ENCODE peak calls at places on chromosomes 7 and 10, in six cellular contexts. K is hepatocyte, N is neural crest cell, J is Calu3, B is pancreas, A is cardiac muscle cell. C is an unnamed sample.

GRCh38 chr10:89115876-89116627 is 91.1 kb downstream of the CH25H start:
- DNase-seq in J (no peak), B (no peak), A (no peak), K (no peak), N (no peak), C (no peak)

GRCh38 chr7:159136013-159136412 is 8.7 kb downstream of the VIPR2 start:
- DNase-seq in K (no peak), B (no peak), N (no peak), A (no peak), J (no peak), C (no peak)

GRCh38 chr10:43953672-43954071 is 305.0 kb upstream of the ZNF32 start:
- DNase-seq in B (no peak), N (no peak), A (no peak), K (no peak), J (no peak), C (no peak)

GRCh38 chr10:133385214-133385613 is 6.2 kb downstream of the PAOX start:
- DNase-seq in B (no peak), N (no peak), A (no peak), K (no peak), J (no peak), C (no peak)

GRCh38 chr10:114556236-114557122 is 101.6 kb downstream of the ABLIM1 start:
- DNase-seq in K (no peak), N (no peak), B (no peak), J (no peak), A (no peak), C (no peak)

GRCh38 chr7:72494807-72495206 is 82.7 kb upstream of the CALN1 start:
- DNase-seq in A (no peak), J (no peak), B (no peak), N (no peak), K (no peak), C (no peak)

GRCh38 chr7:741850-742249 is 14.8 kb upstream of the PRKAR1B start:
- DNase-seq in B (no peak), A (no peak), N (no peak), K (no peak), J (no peak), C (no peak)

GRCh38 chr10:95286707-95287106 is 4.1 kb downstream of the PDLIM1 start:
- DNase-seq in K (no peak), A (no peak), B (no peak), J (no peak), N (no peak), C (no peak)

GRCh38 chr10:14820010-14820774 is 17.6 kb downstream of the CDNF start:
- DNase-seq in K (peak), A (no peak), B (no peak), J (peak), N (no peak), C (no peak)

GRCh38 chr10:58952162-58952561 is 224.3 kb upstream of the PHYHIPL start:
- DNase-seq in J (no peak), B (no peak), N (no peak), A (no peak), K (peak), C (no peak)

GRCh38 chr7:112105584-112106540 is 100.3 kb downstream of the DOCK4 start:
- DNase-seq in J (no peak), B (no peak), A (no peak), N (no peak), K (no peak), C (no peak)

GRCh38 chr7:128835790-128836641 is 5.8 kb downstream of the FLNC start:
- DNase-seq in A (no peak), B (peak), N (no peak), J (no peak), K (no peak), C (no peak)

GRCh38 chr10:110206988-110207804 is at the start of gene MXI1:
- DNase-seq in K (peak), A (peak), N (peak), J (peak), B (peak), C (peak)

GRCh38 chr7:83842894-83843293 is 194.0 kb upstream of the SEMA3E start:
- DNase-seq in A (no peak), N (no peak), J (no peak), K (no peak), B (no peak), C (no peak)

GRCh38 chr10:100890141-100890695 is 22.5 kb upstream of the SLF2 start:
- DNase-seq in N (no peak), B (no peak), K (no peak), A (no peak), J (no peak), C (no peak)

GRCh38 chr10:100887761-100888296 is 24.9 kb upstream of the SLF2 start:
- DNase-seq in B (no peak), K (no peak), N (no peak), J (no peak), A (no peak), C (no peak)

GRCh38 chr10:100889546-100889945 is 23.2 kb upstream of the SLF2 start:
- DNase-seq in A (no peak), B (no peak), N (no peak), K (no peak), J (no peak), C (no peak)

GRCh38 chr10:100890696-100891271 is 22.0 kb upstream of the SLF2 start:
- DNase-seq in J (peak), K (peak), N (no peak), A (no peak), B (no peak), C (no peak)

DNA sequence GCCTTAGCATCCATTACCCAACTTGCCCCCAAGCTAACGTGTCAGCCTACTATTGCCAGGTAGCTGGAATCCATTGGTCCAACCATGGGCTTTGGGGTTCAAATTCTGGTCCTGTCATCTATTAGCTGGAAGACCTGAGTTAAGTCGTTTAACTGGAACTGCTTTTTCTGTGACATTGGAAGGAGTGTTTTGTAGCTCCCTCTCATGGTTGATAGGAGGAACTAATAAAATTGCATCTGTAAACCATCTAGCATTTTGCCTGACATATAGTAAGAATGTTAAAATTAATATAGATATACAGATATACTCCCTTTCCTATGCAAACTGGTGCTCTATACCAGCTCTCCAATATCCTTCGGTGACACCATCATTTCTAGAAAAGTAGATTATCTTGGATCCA is 23.8 kb upstream of the SLF2 start:
- DNase-seq in B (no peak), K (no peak), J (no peak), N (no peak), A (no peak), C (no peak)
- TF ChIP-seq CTCF in B (no peak), K (peak), J (no peak), N (peak), A (peak), C (no peak)

GRCh38 chr10:47260505-47261111 is 39.4 kb upstream of the GDF10 start:
- DNase-seq in J (no peak), K (no peak), N (no peak), A (peak), B (no peak), C (no peak)
- TF ChIP-seq CTCF in J (no peak), K (no peak), N (no peak), A (no peak), B (no peak), C (no peak)

GRCh38 chr10:22103701-22104100 is 100.2 kb upstream of the DNAJC1 start:
- DNase-seq in A (no peak), N (no peak), K (no peak), B (no peak), J (no peak), C (no peak)
- TF ChIP-seq CTCF in A (peak), N (peak), K (peak), B (no peak), J (no peak), C (no peak)

GRCh38 chr7:86280150-86280549 is 363.6 kb upstream of the GRM3 start:
- DNase-seq in N (no peak), A (no peak), B (no peak), J (no peak), K (no peak), C (no peak)

GRCh38 chr7:86282014-86282682 is 361.6 kb upstream of the GRM3 start:
- DNase-seq in A (no peak), K (peak), N (no peak), J (no peak), B (no peak), C (no peak)
- TF ChIP-seq CTCF in A (no peak), K (no peak), N (no peak), J (no peak), B (no peak), C (no peak)

GRCh38 chr7:47721670-47722069 is 139.8 kb upstream of the TNS3 start:
- DNase-seq in N (no peak), B (no peak), K (no peak), A (no peak), J (peak), C (no peak)
- TF ChIP-seq CTCF in N (no peak), B (no peak), K (no peak), A (no peak), J (peak), C (no peak)

DNA sequence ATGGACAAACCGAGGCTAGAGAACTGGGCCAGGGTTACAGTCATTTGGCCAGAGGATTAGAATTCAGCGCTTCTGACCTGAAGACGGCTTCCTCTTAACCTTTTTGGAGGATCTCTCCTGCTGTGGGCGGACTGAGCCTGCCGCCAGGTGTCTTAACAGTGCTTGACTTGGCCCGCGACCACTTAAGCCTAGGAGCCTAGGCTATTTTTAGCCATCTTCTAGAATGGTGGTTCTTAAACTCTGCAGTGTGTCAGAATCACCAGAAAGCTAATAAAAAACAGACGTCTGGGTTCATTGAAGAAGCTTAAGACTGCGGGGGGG is 722 bp downstream of the MDH2 start:
- DNase-seq in K (peak), A (peak), N (no peak), J (no peak), B (no peak), C (no peak)
- TF ChIP-seq CTCF in K (peak), A (no peak), N (no peak), J (no peak), B (no peak), C (no peak)

DNA sequence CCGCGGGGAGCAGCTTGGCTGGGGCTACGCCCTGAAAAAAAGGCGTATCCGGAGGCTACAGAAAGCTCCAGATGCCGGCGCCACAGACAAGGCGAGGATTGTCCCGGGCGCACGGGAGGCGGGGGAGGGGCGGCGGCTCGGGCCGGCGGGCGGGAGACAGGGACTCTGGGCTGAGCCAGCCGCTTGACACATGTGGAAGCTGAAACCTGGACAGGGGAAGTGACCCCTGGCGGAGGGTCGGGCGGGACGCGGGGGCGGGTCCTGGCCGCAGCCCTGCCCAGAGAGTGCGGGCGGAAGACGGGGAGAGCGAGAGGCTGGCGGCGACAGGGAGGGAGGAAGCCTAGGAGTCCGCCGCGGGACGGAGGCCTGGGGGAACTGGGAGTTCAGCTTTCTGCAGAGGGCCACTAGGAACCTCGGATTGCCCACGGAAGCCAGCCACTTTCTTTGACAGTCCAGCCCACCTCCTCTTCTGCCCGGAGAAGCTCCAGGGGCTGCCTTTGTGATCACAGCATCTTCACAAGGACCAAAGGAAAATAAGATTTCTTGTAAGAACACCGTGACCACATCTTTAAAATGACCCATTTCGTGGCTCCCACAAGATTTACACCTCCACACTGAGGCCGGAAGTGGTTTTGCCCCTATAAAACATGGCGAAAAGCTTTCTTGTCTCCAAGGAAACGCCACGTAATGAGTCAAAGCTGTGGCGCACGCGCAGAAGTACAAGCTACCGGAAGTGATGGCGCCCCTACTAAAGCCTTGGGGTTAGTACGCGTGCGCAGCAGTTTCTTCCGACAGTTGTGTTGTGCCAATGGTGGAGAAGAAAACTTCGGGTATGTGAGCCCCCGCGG is at the start of the genes PLOD3 and ZNHIT1:
- DNase-seq in N (peak), A (peak), K (peak), B (peak), J (peak), C (peak)
- TF ChIP-seq CTCF in N (peak), A (no peak), K (no peak), B (no peak), J (peak), C (no peak)

GRCh38 chr10:26157734-26158133 is 58.8 kb upstream of the GAD2 start:
- DNase-seq in J (peak), N (no peak), A (no peak), B (no peak), K (no peak), C (no peak)
- TF ChIP-seq CTCF in J (no peak), N (no peak), A (no peak), B (no peak), K (no peak), C (no peak)

C was measured in omental fat pad.